ENCODE peak calls at places on chromosomes 12 and 14, in nine cellular contexts. N is lower lobe of right lung; T is uterus; Z is left ventricle myocardium inferior; Q is body of pancreas; J is cardiac fibroblast; R is bronchial epithelial cell; B is fibroblast of pulmonary artery; O is CD8-positive, alpha-beta memory T cell. P is an unnamed sample.

GRCh38 chr14:89190779-89191513 is 226.1 kb downstream of the FOXN3 start:
- DNase-seq in N (no peak), T (no peak), Z (no peak), Q (no peak), J (no peak), R (no peak), B (no peak), O (no peak), P (no peak)

GRCh38 chr12:32252199-32253073 is 145.8 kb downstream of the BICD1 start:
- DNase-seq in N (no peak), T (no peak), Z (no peak), Q (no peak), J (no peak), R (no peak), B (no peak), O (no peak), P (no peak)

GRCh38 chr12:116945901-116946550 is 35.3 kb downstream of the FBXW8 start:
- DNase-seq in N (no peak), T (no peak), Z (no peak), Q (no peak), J (no peak), R (no peak), B (no peak), O (no peak), P (no peak)

GRCh38 chr12:2248901-2249381 is 196.2 kb downstream of the CACNA1C start:
- DNase-seq in N (no peak), T (no peak), Z (peak; percentile 44), Q (no peak), J (peak; percentile 53), R (no peak), B (no peak), O (no peak), P (peak; percentile 73)

GRCh38 chr12:95820096-95820703 is 29.6 kb upstream of the NTN4 start:
- DNase-seq in N (no peak), T (peak; percentile 19), Z (no peak), Q (peak; percentile 71), J (peak; percentile 70), R (peak; percentile 66), B (peak; percentile 69), O (no peak), P (peak; percentile 55)

GRCh38 chr14:68795602-68796417 is 2.9 kb upstream of the ZFP36L1 start:
- DNase-seq in N (peak; percentile 88), T (peak; percentile 87), Z (peak; percentile 87), Q (peak; percentile 85), J (peak; percentile 87), R (peak; percentile 52), B (peak; percentile 82), O (peak; percentile 66), P (peak; percentile 80)

GRCh38 chr14:100292776-100293461 is 13.3 kb downstream of the SLC25A29 start:
- DNase-seq in N (no peak), T (peak; percentile 19), Z (no peak), Q (no peak), J (no peak), R (no peak), B (no peak), O (no peak), P (no peak)

GRCh38 chr14:98704441-98704840 is 567.6 kb downstream of the BCL11B start:
- DNase-seq in N (no peak), T (no peak), Z (no peak), Q (no peak), J (no peak), R (no peak), B (no peak), O (peak; percentile 35), P (no peak)

GRCh38 chr14:93764211-93764659 is 24.1 kb downstream of the PRIMA1 start:
- DNase-seq in N (no peak), T (peak; percentile 85), Z (peak; percentile 39), Q (no peak), J (peak; percentile 32), R (no peak), B (peak; percentile 1), O (no peak), P (no peak)

GRCh38 chr12:113094738-113095137 is 38.2 kb downstream of the DTX1 start:
- DNase-seq in N (no peak), T (no peak), Z (no peak), Q (no peak), J (no peak), R (no peak), B (no peak), O (no peak), P (no peak)

GRCh38 chr12:116406529-116406928 is 129.0 kb upstream of the MED13L start:
- DNase-seq in N (peak; percentile 77), T (peak; percentile 92), Z (peak; percentile 92), Q (peak; percentile 62), J (peak; percentile 96), R (peak; percentile 71), B (peak; percentile 91), O (no peak), P (peak; percentile 94)

GRCh38 chr12:52022841-52023181 is 16.1 kb downstream of the TAMALIN start:
- DNase-seq in N (no peak), T (peak; percentile 38), Z (no peak), Q (peak; percentile 49), J (no peak), R (no peak), B (no peak), O (no peak), P (no peak)

GRCh38 chr12:52025301-52026172 is 18.8 kb downstream of the TAMALIN start:
- DNase-seq in N (peak; percentile 82), T (peak; percentile 91), Z (peak; percentile 79), Q (peak; percentile 85), J (peak; percentile 87), R (peak; percentile 65), B (peak; percentile 85), O (peak; percentile 78), P (peak; percentile 79)

GRCh38 chr12:52026267-52026666 is 19.5 kb downstream of the TAMALIN start:
- DNase-seq in N (no peak), T (no peak), Z (no peak), Q (no peak), J (no peak), R (no peak), B (no peak), O (no peak), P (no peak)

GRCh38 chr12:52023182-52023975 is 16.6 kb downstream of the TAMALIN start:
- DNase-seq in N (peak; percentile 93), T (peak; percentile 90), Z (peak; percentile 89), Q (peak; percentile 91), J (peak; percentile 69), R (peak; percentile 21), B (peak; percentile 71), O (peak; percentile 90), P (peak; percentile 60)

GRCh38 chr12:52023976-52024688 is 17.4 kb downstream of the TAMALIN start:
- DNase-seq in N (no peak), T (no peak), Z (no peak), Q (peak; percentile 8), J (no peak), R (no peak), B (no peak), O (no peak), P (no peak)
- H3K4me3 ChIP-seq in N (peak overlapping the region; percentile 63), T (no peak overlapping the region), Z (peak overlapping the region; percentile 72), Q (no peak overlapping the region), J (peak overlapping the region; percentile 49), R (no peak overlapping the region), B (peak overlapping the region; percentile 50), O (peak overlapping the region; percentile 61), P (peak overlapping the region; percentile 57)

DNA sequence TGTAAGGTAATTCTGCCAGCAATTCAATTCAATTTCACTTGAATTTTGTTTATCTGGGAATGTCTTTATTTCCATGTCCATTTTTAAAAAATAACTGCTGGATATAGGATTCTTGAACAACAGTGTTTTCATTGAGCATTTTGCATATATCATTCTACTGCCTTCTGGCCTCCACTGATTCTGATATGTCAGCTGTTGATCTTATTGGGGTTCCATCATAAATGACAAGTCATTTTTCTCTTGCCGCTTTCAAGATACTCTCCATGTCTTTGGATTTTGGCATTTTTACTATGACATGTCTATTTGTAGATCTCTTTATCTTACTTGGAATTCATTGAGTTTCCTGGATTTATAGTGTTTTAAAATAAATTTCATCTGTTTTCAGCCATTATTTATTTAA is 180.5 kb upstream of the LMNTD1 start:
- DNase-seq in N (no peak), T (no peak), Z (no peak), Q (no peak), J (no peak), R (no peak), B (no peak), O (no peak), P (no peak)
- H3K4me3 ChIP-seq in N (no peak overlapping the region), T (no peak overlapping the region), Z (no peak overlapping the region), Q (no peak overlapping the region), J (no peak overlapping the region), R (no peak overlapping the region), B (no peak overlapping the region), O (no peak overlapping the region), P (no peak overlapping the region)

DNA sequence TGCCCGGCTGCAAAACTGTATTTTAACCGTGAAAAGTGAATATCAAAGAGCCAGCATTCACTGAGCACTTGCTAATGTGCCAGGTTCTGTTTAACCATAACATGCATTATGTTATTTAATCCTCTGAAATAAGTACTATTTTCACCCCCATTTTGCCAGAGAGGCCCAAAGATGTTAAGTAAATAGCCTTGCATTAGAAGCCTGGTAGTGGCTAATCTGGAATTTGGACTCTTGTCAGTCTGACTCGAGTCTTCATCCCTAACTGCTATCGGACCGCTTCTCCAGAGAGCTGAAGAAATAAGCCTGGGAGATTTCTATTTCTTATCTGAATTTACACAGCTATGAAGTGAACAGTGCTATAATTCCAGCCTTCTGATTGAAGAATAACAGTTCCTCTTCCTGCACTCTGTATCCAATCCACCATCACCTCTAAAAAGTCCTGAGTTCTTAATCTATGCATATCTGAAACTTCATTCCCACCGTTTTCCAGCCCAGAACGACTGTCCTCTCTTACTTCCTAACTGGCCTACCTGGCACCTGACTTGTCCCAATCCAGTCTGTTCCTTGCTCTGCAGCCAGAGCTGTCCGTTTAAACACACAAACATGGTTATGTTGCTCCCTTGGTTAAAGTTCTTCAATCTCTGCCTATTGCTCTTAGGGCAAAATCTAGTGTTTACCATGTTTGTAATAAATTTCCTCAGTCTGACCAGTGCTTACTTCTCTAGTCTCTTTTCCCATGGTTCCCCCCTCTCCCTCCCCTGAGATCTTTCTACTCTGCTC is 2.3 kb downstream of the POLR3B start:
- DNase-seq in N (no peak), T (no peak), Z (no peak), Q (no peak), J (no peak), R (no peak), B (no peak), O (no peak), P (no peak)
- H3K4me3 ChIP-seq in N (no peak overlapping the region), T (no peak overlapping the region), Z (no peak overlapping the region), Q (no peak overlapping the region), J (no peak overlapping the region), R (no peak overlapping the region), B (no peak overlapping the region), O (no peak overlapping the region), P (no peak overlapping the region)

GRCh38 chr12:92608418-92609091 is 94.2 kb upstream of the PLEKHG7 start:
- DNase-seq in N (no peak), T (no peak), Z (no peak), Q (no peak), J (peak; percentile 83), R (peak; percentile 75), B (peak; percentile 67), O (no peak), P (peak; percentile 67)
- H3K4me3 ChIP-seq in N (no peak overlapping the region), T (no peak overlapping the region), Z (no peak overlapping the region), Q (no peak overlapping the region), J (no peak overlapping the region), R (no peak overlapping the region), B (no peak overlapping the region), O (no peak overlapping the region), P (no peak overlapping the region)

P was measured in AG10803.